ENCODE peak calls at places on chromosomes 3 and 15, in eight cellular contexts. Y is pancreas, I is mammary epithelial cell, Z is adrenal gland, W is WERI-Rb-1, E is fibroblast of lung, D is right lobe of liver, A is left ventricle myocardium inferior. G is an unnamed sample.

GRCh38 chr3:103127116-103127630 is 692.4 kb downstream of the ZPLD1 start:
- DNase-seq in E (peak; percentile 65), W (no peak), Z (no peak), I (no peak), A (no peak), Y (no peak), D (no peak), G (no peak)

GRCh38 chr3:193827831-193828230 is 234.8 kb downstream of the OPA1 start:
- DNase-seq in Z (no peak), D (no peak), E (no peak), A (no peak), Y (no peak), I (no peak), W (no peak), G (no peak)

GRCh38 chr3:32973982-32974381 is 22.5 kb downstream of the CCR4 start:
- DNase-seq in A (no peak), W (no peak), Z (no peak), D (no peak), E (peak; percentile 14), I (no peak), Y (no peak), G (no peak)

GRCh38 chr3:129521702-129522101 is 6.7 kb upstream of the RHO start:
- DNase-seq in W (no peak), E (no peak), A (no peak), Z (no peak), D (no peak), Y (no peak), I (no peak), G (no peak)

GRCh38 chr3:150490212-150490611 is 56.1 kb downstream of the SERP1 start:
- DNase-seq in A (no peak), D (no peak), E (no peak), Y (no peak), W (no peak), Z (no peak), I (no peak), G (peak; percentile 47)

GRCh38 chr15:71010439-71010838 is 104.8 kb upstream of the THSD4 start:
- DNase-seq in I (no peak), E (no peak), D (no peak), A (no peak), W (no peak), Y (no peak), Z (no peak), G (no peak)

GRCh38 chr3:15933439-15934144 is 135.8 kb upstream of the ANKRD28 start:
- DNase-seq in A (no peak), W (no peak), D (no peak), I (peak; percentile 14), Z (peak; percentile 30), E (peak; percentile 71), Y (no peak), G (no peak)

GRCh38 chr3:113631143-113631542 is 65.3 kb downstream of the USF3 start:
- DNase-seq in E (no peak), W (no peak), Y (no peak), I (no peak), Z (no peak), A (no peak), D (no peak), G (no peak)

GRCh38 chr3:69378112-69378799 is 7.6 kb downstream of the FRMD4B start:
- DNase-seq in A (no peak), Y (no peak), E (no peak), Z (no peak), W (no peak), I (no peak), D (no peak), G (no peak)

GRCh38 chr3:18190646-18191045 is 234.5 kb downstream of the SATB1 start:
- DNase-seq in D (no peak), E (peak; percentile 82), W (no peak), I (no peak), A (no peak), Y (no peak), Z (no peak), G (no peak)

GRCh38 chr3:67790043-67790442 is 135.6 kb upstream of the SUCLG2 start:
- DNase-seq in E (peak; percentile 21), Z (peak; percentile 66), D (peak; percentile 65), A (no peak), W (peak; percentile 65), I (peak; percentile 30), Y (no peak), G (no peak)

GRCh38 chr15:70976856-70977255 is 84.2 kb downstream of the LRRC49 start:
- DNase-seq in A (no peak), W (no peak), Z (no peak), I (no peak), Y (no peak), D (no peak), E (peak; percentile 79), G (no peak)

DNA sequence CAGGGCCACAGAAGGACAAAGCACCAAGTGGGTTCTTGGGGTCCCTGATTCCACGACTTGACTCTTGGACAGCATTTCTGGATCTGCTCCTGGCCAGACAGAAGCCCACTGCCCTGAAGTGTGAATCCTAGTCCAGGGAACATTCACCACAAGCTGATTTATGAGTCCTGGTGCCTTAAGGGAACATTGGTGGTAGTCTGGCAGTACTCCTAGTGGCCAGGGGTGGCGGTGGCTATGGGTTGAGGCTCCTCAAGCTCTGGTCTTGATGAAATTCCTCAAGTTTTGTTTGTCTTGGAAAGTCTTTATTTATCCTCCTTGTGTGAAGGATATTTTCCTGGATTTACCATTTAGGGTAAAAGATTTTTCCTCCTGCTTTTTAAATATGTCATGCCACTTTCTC is 307.5 kb downstream of the PYDC2 start:
- DNase-seq in A (no peak), W (no peak), I (no peak), E (no peak), D (no peak), Y (no peak), Z (no peak), G (no peak)
- TF ChIP-seq CTCF in A (no peak), W (no peak), I (no peak), E (no peak), D (no peak), Y (no peak), Z (no peak), G (no peak)

GRCh38 chr3:10121064-10121463 is 5.6 kb downstream of the BRK1 start:
- DNase-seq in Y (no peak), I (no peak), D (no peak), W (no peak), A (no peak), Z (no peak), E (no peak), G (no peak)
- H3K36me3 ChIP-seq in Y (peaks cover 4% of the 10 kb centered on the region), I (peaks cover 9% of the 10 kb centered on the region), D (peaks cover 7% of the 10 kb centered on the region), W (peaks cover 59% of the 10 kb centered on the region), A (peaks cover 43% of the 10 kb centered on the region), Z (peaks cover 10% of the 10 kb centered on the region), E (no peaks in the 10 kb centered on the region), G (no peaks in the 10 kb centered on the region)

GRCh38 chr3:99249627-99250026 is 348.1 kb upstream of the DCBLD2 start:
- DNase-seq in I (no peak), E (peak; percentile 80), Y (no peak), D (no peak), W (no peak), Z (no peak), A (no peak), G (no peak)

GRCh38 chr3:99248913-99249312 is 347.4 kb upstream of the DCBLD2 start:
- DNase-seq in Z (no peak), Y (no peak), E (peak; percentile 41), A (no peak), I (no peak), W (no peak), D (no peak), G (no peak)

GRCh38 chr3:99246010-99246654 is 344.6 kb upstream of the DCBLD2 start:
- DNase-seq in I (peak; percentile 76), Y (no peak), A (no peak), Z (no peak), W (no peak), E (peak; percentile 60), D (no peak), G (no peak)

GRCh38 chr3:99250272-99250671 is 348.8 kb upstream of the DCBLD2 start:
- DNase-seq in D (no peak), E (peak; percentile 91), A (no peak), Z (no peak), I (peak; percentile 78), W (no peak), Y (no peak), G (peak; percentile 1)

GRCh38 chr3:99248130-99248529 is 346.6 kb upstream of the DCBLD2 start:
- DNase-seq in I (peak; percentile 17), D (no peak), Y (no peak), W (no peak), A (no peak), E (peak; percentile 65), Z (no peak), G (no peak)
- H3K4me3 ChIP-seq in I (no peak overlapping the region), D (no peak overlapping the region), Y (no peak overlapping the region), W (no peak overlapping the region), A (no peak overlapping the region), E (no peak overlapping the region), Z (no peak overlapping the region), G (no peak overlapping the region)

GRCh38 chr3:14877404-14877803 is 58.6 kb downstream of the FGD5 start:
- DNase-seq in A (no peak), D (peak; percentile 26), Y (no peak), I (no peak), E (no peak), W (no peak), Z (no peak), G (no peak)

GRCh38 chr3:14880486-14881179 is 61.9 kb downstream of the FGD5 start:
- DNase-seq in W (peak; percentile 15), D (no peak), Y (no peak), E (no peak), A (no peak), Z (no peak), I (no peak), G (no peak)

GRCh38 chr3:14876942-14877341 is 58.2 kb downstream of the FGD5 start:
- DNase-seq in Z (peak; percentile 62), W (no peak), Y (peak; percentile 39), A (peak; percentile 40), E (peak; percentile 29), I (no peak), D (peak; percentile 89), G (peak; percentile 88)

GRCh38 chr3:14875411-14876175 is 56.8 kb downstream of the FGD5 start:
- DNase-seq in A (no peak), W (no peak), Z (no peak), Y (no peak), D (peak; percentile 35), E (no peak), I (no peak), G (no peak)

GRCh38 chr3:14879161-14879888 is 60.6 kb downstream of the FGD5 start:
- DNase-seq in Z (peak; percentile 49), E (no peak), D (peak; percentile 44), Y (no peak), W (no peak), I (no peak), A (peak; percentile 39), G (peak; percentile 73)
- TF ChIP-seq CTCF in Z (no peak), E (no peak), D (no peak), Y (no peak), W (no peak), I (no peak), A (no peak), G (no peak)

DNA sequence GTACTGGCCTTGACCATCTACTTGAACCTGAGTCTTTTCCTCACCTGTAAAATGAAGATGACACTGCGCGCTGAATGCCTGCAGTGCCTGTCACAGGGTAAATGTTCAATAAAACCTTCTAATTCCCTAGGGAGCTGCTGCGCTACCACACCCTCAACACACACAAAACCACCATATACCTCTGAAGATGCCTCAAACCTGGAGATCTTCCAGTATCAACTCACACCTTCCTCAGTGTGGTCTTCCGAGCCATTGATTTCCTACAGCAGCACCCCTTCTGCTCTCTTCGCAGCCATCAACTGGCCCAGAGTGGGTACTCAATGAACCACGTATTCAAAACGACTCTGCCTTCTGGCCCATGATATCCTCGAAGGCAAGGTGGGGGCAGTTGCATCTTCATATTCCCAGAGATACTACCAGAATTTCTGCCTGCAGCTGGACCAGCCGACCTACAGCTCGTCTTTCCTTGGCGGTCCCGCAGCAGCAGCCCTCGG is 727 bp downstream of the RPL32 start:
- DNase-seq in D (no peak), I (no peak), Y (no peak), E (no peak), A (no peak), Z (no peak), W (no peak), G (peak; percentile 19)
- H3K36me3 ChIP-seq in D (peaks cover 43% of the 10 kb centered on the region), I (peaks cover 19% of the 10 kb centered on the region), Y (peaks cover 30% of the 10 kb centered on the region), E (peaks cover 35% of the 10 kb centered on the region), A (peaks cover 40% of the 10 kb centered on the region), Z (peaks cover 44% of the 10 kb centered on the region), W (peaks cover 57% of the 10 kb centered on the region), G (peaks cover 9% of the 10 kb centered on the region)